ENCODE peak calls at places on chromosomes 4 and X, in nine cellular contexts. Z is prostate gland, T is aorta, P is left ventricle myocardium inferior, R is IMR-90, I is lung, F is right atrium auricular region, K is breast epithelium, E is mesendoderm. M is an unnamed sample.
A peak's percentile ranks its signal among the peaks of the same experiment; 100 is the strongest.

GRCh38 chrX:150696836-150697235 is 3.6 kb downstream of the MTMR1 start:
- DNase-seq in T (no peak), P (no peak), Z (no peak), F (no peak), E (no peak), R (no peak), K (no peak), I (no peak), M (no peak)

GRCh38 chr4:186724861-186725419 is 1.3 kb upstream of the FAT1 start:
- DNase-seq in F (no peak), Z (no peak), E (peak; percentile 66), T (no peak), I (no peak), R (peak; percentile 40), K (no peak), P (no peak), M (peak; percentile 46)

GRCh38 chr4:122341906-122342305 is 36.9 kb upstream of the ADAD1 start:
- DNase-seq in I (no peak), Z (no peak), P (no peak), E (no peak), T (no peak), K (no peak), F (no peak), R (peak; percentile 87), M (no peak)

GRCh38 chr4:141155586-141155985 is 22.3 kb upstream of the RNF150 start:
- DNase-seq in I (no peak), F (no peak), T (no peak), Z (no peak), P (no peak), R (no peak), K (no peak), E (peak; percentile 11), M (no peak)

GRCh38 chr4:85420831-85421230 is 54.1 kb upstream of the ARHGAP24 start:
- DNase-seq in T (no peak), K (no peak), I (no peak), F (no peak), R (no peak), E (no peak), P (no peak), Z (no peak), M (no peak)

GRCh38 chr4:61520176-61520575 is 320.1 kb downstream of the ADGRL3 start:
- DNase-seq in F (no peak), E (no peak), I (no peak), K (no peak), R (peak; percentile 16), T (no peak), Z (no peak), P (no peak), M (no peak)

GRCh38 chrX:72475952-72476668 is 96.5 kb downstream of the HDAC8 start:
- DNase-seq in P (no peak), K (no peak), E (no peak), R (no peak), I (no peak), Z (no peak), F (no peak), T (no peak), M (no peak)

GRCh38 chr4:7187297-7187592 is 5.1 kb upstream of the SORCS2 start:
- DNase-seq in I (no peak), Z (no peak), P (no peak), E (no peak), R (no peak), F (no peak), K (no peak), T (peak; percentile 62), M (no peak)

GRCh38 chr4:169795585-169795984 is 37.8 kb upstream of the HPF1 start:
- DNase-seq in I (no peak), E (peak; percentile 40), R (no peak), K (no peak), T (no peak), F (no peak), P (no peak), Z (no peak), M (no peak)

DNA sequence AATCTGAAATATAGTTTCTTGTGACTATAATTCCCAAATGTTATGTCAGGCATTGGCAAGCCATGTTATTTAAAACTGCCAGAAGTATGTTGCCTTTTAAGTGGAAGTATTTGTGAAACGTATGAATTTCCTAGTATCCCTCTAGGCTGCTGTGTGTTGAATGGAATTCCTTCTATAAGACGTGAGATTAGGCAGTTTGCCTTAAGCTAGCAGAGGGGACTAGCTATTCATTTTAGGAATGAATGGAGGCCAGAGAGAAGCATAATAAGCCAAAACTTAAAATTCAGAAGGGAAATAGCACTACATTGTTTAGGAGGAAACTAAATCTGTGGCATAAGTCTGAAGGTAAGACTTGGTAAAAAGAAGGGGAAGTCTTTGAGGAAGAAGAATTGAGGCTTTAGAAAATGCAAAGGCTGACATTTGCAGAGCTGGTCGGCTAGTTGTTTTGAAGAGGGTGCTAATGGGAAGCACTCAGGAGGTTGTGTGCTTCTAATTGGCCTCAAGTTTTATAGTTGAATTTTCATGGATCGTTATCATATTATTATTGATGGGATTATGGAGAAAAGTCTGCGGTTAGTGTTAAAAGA is 57.1 kb downstream of the TMEM131L start:
- DNase-seq in K (no peak), P (no peak), I (no peak), T (no peak), E (peak; percentile 76), F (no peak), R (no peak), Z (no peak), M (peak; percentile 7)
- H3K4me1 ChIP-seq in K (no peaks in the 10 kb centered on the region), P (peaks cover 56% of the 10 kb centered on the region), I (peaks cover 35% of the 10 kb centered on the region), T (peaks cover 19% of the 10 kb centered on the region), E (peaks cover 14% of the 10 kb centered on the region), F (peaks cover 41% of the 10 kb centered on the region), R (peaks cover 6% of the 10 kb centered on the region), Z (no peaks in the 10 kb centered on the region), M (no peaks in the 10 kb centered on the region)

GRCh38 chr4:136476773-136477172 is 1055.5 kb downstream of the PCDH18 start:
- DNase-seq in Z (no peak), R (no peak), F (no peak), T (no peak), I (no peak), P (no peak), K (no peak), E (no peak), M (no peak)
- H3K4me1 ChIP-seq in Z (no peaks in the 10 kb centered on the region), R (no peaks in the 10 kb centered on the region), F (no peaks in the 10 kb centered on the region), T (no peaks in the 10 kb centered on the region), I (no peaks in the 10 kb centered on the region), P (no peaks in the 10 kb centered on the region), K (no peaks in the 10 kb centered on the region), E (no peaks in the 10 kb centered on the region), M (no peaks in the 10 kb centered on the region)

GRCh38 chrX:13756381-13756780 is 21.8 kb downstream of the OFD1 start:
- DNase-seq in Z (no peak), F (no peak), P (no peak), R (no peak), E (no peak), T (no peak), I (no peak), K (no peak), M (no peak)
- H3K4me1 ChIP-seq in Z (no peaks in the 10 kb centered on the region), F (no peaks in the 10 kb centered on the region), P (no peaks in the 10 kb centered on the region), R (no peaks in the 10 kb centered on the region), E (no peaks in the 10 kb centered on the region), T (no peaks in the 10 kb centered on the region), I (no peaks in the 10 kb centered on the region), K (no peaks in the 10 kb centered on the region), M (no peaks in the 10 kb centered on the region)

GRCh38 chr4:74370912-74371311 is 6.0 kb downstream of the EREG start:
- DNase-seq in R (peak; percentile 64), I (peak; percentile 38), Z (no peak), F (no peak), E (peak; percentile 78), K (no peak), T (no peak), P (no peak), M (peak; percentile 59)

GRCh38 chr4:74375824-74376426 is 11.0 kb downstream of the EREG start:
- DNase-seq in T (no peak), I (no peak), R (no peak), K (no peak), E (no peak), P (no peak), F (no peak), Z (no peak), M (peak; percentile 86)

GRCh38 chr4:74374561-74375327 is 9.8 kb downstream of the EREG start:
- DNase-seq in P (no peak), F (peak; percentile 74), K (peak; percentile 56), I (peak; percentile 53), T (no peak), R (peak; percentile 75), Z (no peak), E (no peak), M (peak; percentile 53)

GRCh38 chr4:74376888-74377483 is 12.0 kb downstream of the EREG start:
- DNase-seq in K (no peak), T (no peak), I (no peak), F (no peak), P (no peak), Z (no peak), R (peak; percentile 77), E (peak; percentile 61), M (no peak)

GRCh38 chr4:74374128-74374527 is 9.2 kb downstream of the EREG start:
- DNase-seq in R (no peak), T (no peak), I (no peak), Z (no peak), F (no peak), K (no peak), P (no peak), E (no peak), M (no peak)
- H3K4me1 ChIP-seq in R (no peaks in the 10 kb centered on the region), T (no peaks in the 10 kb centered on the region), I (no peaks in the 10 kb centered on the region), Z (no peaks in the 10 kb centered on the region), F (no peaks in the 10 kb centered on the region), K (no peaks in the 10 kb centered on the region), P (no peaks in the 10 kb centered on the region), E (no peaks in the 10 kb centered on the region), M (no peaks in the 10 kb centered on the region)

DNA sequence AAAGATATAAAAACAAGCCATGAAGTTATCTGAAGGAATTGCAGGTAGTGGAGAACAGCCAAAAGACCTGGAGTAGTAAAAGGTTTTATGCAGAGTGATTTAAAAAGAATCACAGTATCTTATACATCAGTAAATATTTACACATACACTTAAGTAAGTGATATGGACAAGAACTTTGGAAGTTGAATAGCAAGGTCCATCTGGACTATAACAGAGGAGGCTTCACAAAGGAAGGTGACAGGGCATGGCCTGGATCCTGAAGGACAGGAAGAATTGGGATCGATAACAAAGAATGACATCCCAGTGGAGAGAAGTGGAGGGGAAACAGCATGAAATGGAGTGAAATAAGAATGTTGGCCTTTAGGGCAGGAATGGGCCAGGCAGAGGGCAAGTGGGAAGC is 46.2 kb downstream of the TET2 start:
- DNase-seq in F (no peak), E (no peak), P (no peak), T (no peak), K (no peak), I (no peak), Z (no peak), R (no peak), M (no peak)
- H3K4me1 ChIP-seq in F (peaks cover 45% of the 10 kb centered on the region), E (no peaks in the 10 kb centered on the region), P (peaks cover 83% of the 10 kb centered on the region), T (peaks cover 7% of the 10 kb centered on the region), K (no peaks in the 10 kb centered on the region), I (peaks cover 13% of the 10 kb centered on the region), Z (no peaks in the 10 kb centered on the region), R (peaks cover 8% of the 10 kb centered on the region), M (peaks cover 8% of the 10 kb centered on the region)

M was measured in colonic mucosa.